ENCODE peak calls at places on chromosomes 5 and 9, in ten cellular contexts. X, P, V, Q, I, F, C, R, D and S are unnamed samples.

GRCh38 chr5:105350406-105351140 is 1788.0 kb upstream of the NUDT12 start:
- DNase-seq in Q (no peak), I (no peak), R (no peak), C (no peak), F (no peak), P (no peak), X (no peak), V (no peak), D (no peak), S (no peak)

GRCh38 chr9:134390537-134390936 is 64.3 kb downstream of the RXRA start:
- DNase-seq in D (no peak), P (no peak), Q (peak; percentile 54), C (no peak), I (peak; percentile 60), V (peak; percentile 38), X (no peak), R (no peak), F (peak; percentile 89), S (no peak)

GRCh38 chr9:109641079-109641659 is 138.8 kb upstream of the PALM2AKAP2 start:
- DNase-seq in I (no peak), P (peak; percentile 8), V (no peak), F (no peak), X (no peak), C (no peak), Q (no peak), D (no peak), R (no peak), S (no peak)

GRCh38 chr5:6762116-6762515 is 48.9 kb downstream of the TENT4A start:
- DNase-seq in I (no peak), Q (no peak), R (no peak), P (no peak), C (no peak), D (no peak), X (no peak), V (no peak), F (no peak), S (no peak)

GRCh38 chr5:142403583-142403982 is 78.8 kb upstream of the SPRY4 start:
- DNase-seq in Q (no peak), C (no peak), X (no peak), P (no peak), R (no peak), F (no peak), I (no peak), D (peak; percentile 32), V (no peak), S (no peak)

GRCh38 chr5:38780950-38781349 is 64.9 kb upstream of the OSMR start:
- DNase-seq in X (peak; percentile 83), C (peak; percentile 78), I (no peak), Q (no peak), D (peak; percentile 23), P (peak; percentile 91), R (no peak), V (no peak), F (no peak), S (peak; percentile 73)

GRCh38 chr9:135245482-135246247 is 158.2 kb downstream of the OLFM1 start:
- DNase-seq in D (no peak), I (no peak), F (no peak), P (no peak), Q (no peak), X (no peak), V (no peak), C (no peak), R (no peak), S (no peak)

GRCh38 chr5:14331377-14331776 is 188.2 kb downstream of the TRIO start:
- DNase-seq in C (no peak), X (no peak), Q (no peak), I (no peak), D (no peak), R (no peak), P (no peak), F (no peak), V (no peak), S (no peak)

GRCh38 chr9:35736201-35736633 is 3.8 kb downstream of the CREB3 start:
- DNase-seq in I (no peak), P (peak; percentile 81), X (peak; percentile 83), F (peak; percentile 74), C (no peak), R (peak; percentile 87), D (peak; percentile 72), Q (no peak), V (peak; percentile 33), S (peak; percentile 75)

GRCh38 chr5:9546973-9547947 is 1.4 kb upstream of the SEMA5A start:
- DNase-seq in R (peak; percentile 67), C (peak; percentile 62), X (peak; percentile 68), F (no peak), V (no peak), I (no peak), P (peak; percentile 75), Q (no peak), D (no peak), S (peak; percentile 70)

GRCh38 chr5:77774981-77775772 is 962 bp downstream of the TBCA start:
- DNase-seq in C (no peak), R (no peak), X (no peak), D (no peak), F (no peak), Q (no peak), P (no peak), I (no peak), V (no peak), S (no peak)

GRCh38 chr9:468766-469496 is 254.3 kb downstream of the DOCK8 start:
- DNase-seq in C (no peak), V (no peak), I (no peak), P (no peak), F (no peak), D (no peak), X (no peak), Q (no peak), R (no peak), S (no peak)

GRCh38 chr9:136865768-136866103 is 372 bp downstream of the EDF1 start:
- DNase-seq in X (no peak), Q (no peak), C (no peak), P (no peak), R (no peak), F (no peak), D (no peak), I (no peak), V (no peak), S (no peak)

GRCh38 chr5:95984287-95984938 is 22.8 kb upstream of the ELL2 start:
- DNase-seq in C (no peak), R (no peak), I (no peak), D (no peak), V (no peak), F (no peak), Q (no peak), P (peak; percentile 36), X (peak; percentile 60), S (peak; percentile 39)

GRCh38 chr5:54249210-54250028 is 61.0 kb downstream of the ARL15 start:
- DNase-seq in I (no peak), Q (no peak), F (peak; percentile 30), V (peak; percentile 1), C (no peak), D (peak; percentile 52), R (no peak), X (peak; percentile 22), P (no peak), S (peak; percentile 89)

GRCh38 chr9:98795970-98796363 is 388 bp downstream of the ANKS6 start:
- DNase-seq in P (no peak), Q (no peak), C (no peak), X (no peak), F (peak; percentile 47), V (no peak), D (no peak), I (peak; percentile 26), R (peak; percentile 55), S (no peak)